ENCODE peak calls at places on chromosomes 12 and 14, in ten cellular contexts. G is transverse colon; Y is neuronal stem cell; V is NCI-H345; Z is COR-L47; L is PC-3; D is central memory CD8-positive, alpha-beta T cell; J is fibroblast of pulmonary artery; K is amniotic stem cell; B is foreskin fibroblast. I is an unnamed sample.

GRCh38 chr12:100716949-100717732 is 77.4 kb upstream of the ANO4 start:
- DNase-seq in Z (peak), J (peak), L (no peak), V (peak), K (no peak), D (no peak), G (no peak), B (peak), Y (peak), I (peak)

GRCh38 chr14:79248771-79249170 is 962.5 kb downstream of the DIO2 start:
- DNase-seq in B (no peak), V (no peak), D (no peak), L (no peak), G (no peak), K (no peak), J (no peak), Z (no peak), Y (no peak), I (no peak)

GRCh38 chr14:100239200-100239839 is 376 bp downstream of the YY1 start:
- DNase-seq in L (no peak), J (no peak), B (peak), D (peak), Y (no peak), G (peak), K (no peak), V (no peak), Z (peak), I (no peak)

GRCh38 chr14:36524220-36524837 is 4.3 kb upstream of the NKX2-1 start:
- DNase-seq in D (no peak), G (no peak), B (no peak), Z (no peak), V (no peak), L (no peak), Y (peak), J (no peak), K (no peak), I (no peak)

GRCh38 chr14:29926701-29927595 is 699 bp downstream of the PRKD1 start:
- DNase-seq in B (peak), Y (peak), K (no peak), V (peak), G (peak), L (peak), Z (peak), J (peak), D (no peak), I (peak)

GRCh38 chr14:61252354-61253063 is 28.6 kb downstream of the TMEM30B start:
- DNase-seq in V (peak), J (peak), K (peak), D (peak), B (peak), G (peak), Y (peak), Z (peak), L (peak), I (peak)

GRCh38 chr12:2337031-2338010 is 284.5 kb downstream of the CACNA1C start:
- DNase-seq in V (no peak), K (no peak), Y (no peak), G (no peak), J (no peak), Z (no peak), D (no peak), L (no peak), B (no peak), I (no peak)

GRCh38 chr14:84181072-84181471 is 1348.9 kb upstream of the FLRT2 start:
- DNase-seq in K (no peak), L (no peak), J (no peak), G (no peak), Z (no peak), Y (no peak), V (no peak), D (no peak), B (no peak), I (no peak)